ENCODE peak calls at places on chromosomes 13 and 19, in four cellular contexts. C, O, N and I are unnamed samples.

GRCh38 chr19:53989600-53990533 is 1.6 kb upstream of the CACNG6 start:
- DNase-seq in C (no peak), N (no peak), O (no peak), I (no peak)

GRCh38 chr19:13795595-13796300 is 505 bp downstream of the ZSWIM4 start:
- DNase-seq in N (no peak), O (no peak), C (no peak), I (no peak)

GRCh38 chr13:107912745-107913144 is 302.6 kb downstream of the LIG4 start:
- DNase-seq in C (no peak), N (no peak), O (no peak), I (no peak)

GRCh38 chr13:97583884-97584497 is 150.0 kb downstream of the RAP2A start:
- DNase-seq in N (no peak), C (no peak), O (no peak), I (no peak)

GRCh38 chr19:48250290-48251025 is 5.3 kb downstream of the CARD8 start:
- DNase-seq in O (no peak), C (no peak), N (no peak), I (no peak)

GRCh38 chr19:41354343-41354974 is 737 bp upstream of the TGFB1 start:
- DNase-seq in O (no peak), N (peak; percentile 36), C (no peak), I (no peak)

GRCh38 chr13:41154042-41154441 is 21.4 kb upstream of the KBTBD6 start:
- DNase-seq in N (no peak), O (no peak), C (no peak), I (no peak)

GRCh38 chr19:51531349-51532315 is at the start of gene SIGLEC6:
- DNase-seq in O (peak; percentile 49), C (no peak), N (peak; percentile 63), I (no peak)

GRCh38 chr13:48214519-48215121 is 18.4 kb upstream of the ITM2B start:
- DNase-seq in C (no peak), N (no peak), O (no peak), I (no peak)

GRCh38 chr13:78679329-78679728 is 20.4 kb upstream of the OBI1 start:
- DNase-seq in N (peak; percentile 38), O (no peak), C (no peak), I (no peak)
- TF ChIP-seq CTCF in N (no peak), O (no peak), C (no peak), I (no peak)

DNA sequence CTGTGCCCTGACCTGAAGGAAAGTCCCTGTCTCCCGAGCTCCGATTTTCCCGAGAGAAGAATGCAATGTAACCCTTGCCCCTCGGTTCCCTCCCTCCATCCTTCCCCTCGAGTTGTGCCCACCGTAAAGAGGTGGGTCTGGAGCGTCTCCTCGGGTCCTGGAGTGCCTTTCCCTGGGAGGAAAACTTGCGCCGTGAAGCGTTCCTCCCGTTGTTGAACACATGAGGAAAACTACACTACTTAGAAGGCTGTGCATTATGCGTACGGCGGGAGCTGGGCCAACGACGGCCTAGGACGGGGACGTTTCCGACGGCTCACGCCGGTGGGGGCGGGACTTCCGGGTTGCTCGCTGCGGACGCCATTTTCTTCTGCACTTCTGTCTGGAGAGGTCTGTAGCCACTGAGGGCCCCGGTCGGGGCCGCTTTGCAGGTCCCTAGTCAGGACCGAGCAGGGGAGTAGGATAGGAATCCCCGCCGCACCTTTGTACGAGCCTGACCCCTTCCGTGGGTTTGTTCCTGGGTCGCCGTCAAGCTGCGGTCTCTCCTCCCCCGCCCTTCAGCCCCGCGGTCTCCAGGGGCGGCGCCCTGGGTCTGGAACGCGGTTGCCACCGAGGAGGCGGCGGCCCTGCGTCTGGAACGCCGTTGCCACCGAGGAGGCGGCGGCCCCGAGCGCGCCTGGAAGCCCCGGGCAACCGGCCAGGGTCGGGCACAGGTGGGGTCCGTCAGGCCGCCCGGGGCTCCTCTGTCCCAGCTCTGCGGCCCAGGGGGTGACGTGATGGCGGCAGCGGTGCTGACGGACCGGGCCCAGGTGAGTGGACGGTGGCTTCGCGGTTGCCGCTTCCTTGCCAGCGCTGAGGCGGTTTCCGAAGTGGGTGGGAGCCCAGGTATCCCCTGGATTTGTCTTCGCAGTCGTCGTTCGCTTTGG is at the start of gene ZNF264:
- DNase-seq in N (peak; percentile 97), O (peak; percentile 87), C (peak; percentile 36), I (peak; percentile 64)
- TF ChIP-seq CTCF in N (no peak), O (no peak), C (no peak), I (no peak)

GRCh38 chr13:46961719-46962118 is 64.9 kb upstream of the HTR2A start:
- DNase-seq in O (no peak), N (no peak), C (peak; percentile 41), I (no peak)

GRCh38 chr13:46964789-46965527 is 68.1 kb upstream of the HTR2A start:
- DNase-seq in N (no peak), O (peak; percentile 73), C (peak; percentile 32), I (no peak)

GRCh38 chr13:46963874-46964273 is 67.0 kb upstream of the HTR2A start:
- DNase-seq in C (no peak), O (no peak), N (no peak), I (no peak)

DNA sequence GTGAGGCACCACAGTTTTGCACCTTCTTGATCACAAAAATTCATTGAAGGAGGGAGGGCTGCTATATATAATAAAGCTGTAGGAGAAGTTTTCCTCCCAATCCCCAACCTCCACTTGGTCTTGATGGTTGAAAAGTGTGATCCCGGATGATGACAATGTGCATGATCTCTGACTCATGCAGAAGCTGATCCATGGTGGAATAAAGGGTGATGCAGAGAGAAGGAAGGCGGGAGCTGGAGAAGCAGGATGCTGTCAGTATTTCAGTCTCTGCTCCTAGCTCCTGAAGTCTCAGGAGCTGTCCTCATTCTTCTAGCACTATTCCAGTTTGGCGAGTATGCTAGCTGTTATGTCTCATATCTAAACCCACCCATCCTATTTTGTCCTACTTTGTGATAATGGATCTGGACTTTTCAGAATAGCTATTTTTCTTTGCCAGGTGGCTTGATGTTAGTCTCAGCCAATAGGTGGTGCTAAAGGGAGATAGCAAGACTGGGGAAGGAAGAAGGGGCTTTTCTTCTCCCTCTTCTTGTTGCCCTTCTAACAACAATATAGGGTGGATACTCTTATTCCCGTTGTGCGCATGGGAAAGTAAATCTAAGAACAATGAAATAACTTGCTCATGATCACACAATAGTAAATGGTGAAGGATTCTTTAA is 65.6 kb upstream of the HTR2A start:
- DNase-seq in C (no peak), O (no peak), N (no peak), I (no peak)
- TF ChIP-seq CTCF in C (peak; percentile 32), O (no peak), N (no peak), I (peak; percentile 12)

GRCh38 chr13:60655268-60655667 is 258.2 kb downstream of the TDRD3 start:
- DNase-seq in C (no peak), O (no peak), N (no peak), I (no peak)

DNA sequence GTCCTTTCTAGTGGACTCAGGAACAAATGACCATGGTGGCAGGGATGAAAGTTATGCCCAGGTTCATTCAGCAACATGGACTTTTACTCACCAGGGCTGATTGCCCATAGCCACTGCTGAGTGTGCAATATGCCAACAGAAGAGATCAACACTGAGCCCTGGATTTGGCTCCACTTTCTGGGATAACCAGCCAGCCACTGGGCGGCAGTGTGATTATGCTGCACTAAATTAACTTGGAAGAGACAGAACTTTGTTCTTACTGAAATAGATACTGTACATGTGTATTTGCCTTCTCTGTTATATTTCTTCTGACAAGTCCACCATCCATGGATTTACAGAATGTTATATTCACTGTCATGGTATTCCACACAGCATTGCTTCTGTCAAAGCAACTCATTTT is 257.4 kb downstream of the TDRD3 start:
- DNase-seq in O (no peak), N (peak; percentile 53), C (no peak), I (no peak)
- TF ChIP-seq CTCF in O (no peak), N (peak; percentile 49), C (no peak), I (no peak)

GRCh38 chr19:50419022-50419579 is 363 bp downstream of the SPIB start:
- DNase-seq in N (no peak), O (no peak), C (no peak), I (no peak)
- TF ChIP-seq CTCF in N (no peak), O (no peak), C (no peak), I (no peak)

DNA sequence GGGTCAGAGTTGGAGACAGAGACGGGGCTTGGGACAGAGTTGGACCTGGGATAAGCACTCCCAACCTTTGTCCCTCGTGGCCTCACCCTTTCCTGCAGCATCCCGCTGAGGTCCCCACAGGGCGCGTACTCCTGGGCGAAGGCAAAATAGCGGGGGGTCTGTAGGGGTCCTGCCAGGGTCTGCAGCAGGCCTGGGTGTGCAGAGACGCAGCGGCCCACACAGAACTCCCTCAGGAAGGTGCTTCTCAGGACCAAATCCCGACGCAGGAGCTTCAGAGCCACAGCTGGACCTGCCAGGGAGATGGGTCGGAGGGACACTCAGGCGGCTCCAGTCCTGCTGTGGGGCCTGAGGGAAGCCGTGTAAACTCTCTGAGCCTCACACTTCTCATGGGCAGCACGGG is 1.3 kb downstream of the SBK3 start:
- DNase-seq in C (no peak), N (no peak), O (no peak), I (no peak)
- TF ChIP-seq CTCF in C (no peak), N (no peak), O (no peak), I (no peak)

GRCh38 chr19:33718668-33719259 is 77.9 kb upstream of the KCTD15 start:
- DNase-seq in O (no peak), C (no peak), N (peak; percentile 39), I (no peak)

GRCh38 chr19:33720691-33721682 is 75.7 kb upstream of the KCTD15 start:
- DNase-seq in N (no peak), O (no peak), C (no peak), I (no peak)

GRCh38 chr19:33717878-33718277 is 78.8 kb upstream of the KCTD15 start:
- DNase-seq in C (no peak), N (no peak), O (no peak), I (no peak)

GRCh38 chr19:33720155-33720493 is 76.5 kb upstream of the KCTD15 start:
- DNase-seq in N (no peak), C (no peak), O (no peak), I (no peak)

GRCh38 chr19:33719366-33720154 is 77.1 kb upstream of the KCTD15 start:
- DNase-seq in O (no peak), N (peak; percentile 38), C (no peak), I (no peak)
- TF ChIP-seq CTCF in O (no peak), N (no peak), C (no peak), I (no peak)

DNA sequence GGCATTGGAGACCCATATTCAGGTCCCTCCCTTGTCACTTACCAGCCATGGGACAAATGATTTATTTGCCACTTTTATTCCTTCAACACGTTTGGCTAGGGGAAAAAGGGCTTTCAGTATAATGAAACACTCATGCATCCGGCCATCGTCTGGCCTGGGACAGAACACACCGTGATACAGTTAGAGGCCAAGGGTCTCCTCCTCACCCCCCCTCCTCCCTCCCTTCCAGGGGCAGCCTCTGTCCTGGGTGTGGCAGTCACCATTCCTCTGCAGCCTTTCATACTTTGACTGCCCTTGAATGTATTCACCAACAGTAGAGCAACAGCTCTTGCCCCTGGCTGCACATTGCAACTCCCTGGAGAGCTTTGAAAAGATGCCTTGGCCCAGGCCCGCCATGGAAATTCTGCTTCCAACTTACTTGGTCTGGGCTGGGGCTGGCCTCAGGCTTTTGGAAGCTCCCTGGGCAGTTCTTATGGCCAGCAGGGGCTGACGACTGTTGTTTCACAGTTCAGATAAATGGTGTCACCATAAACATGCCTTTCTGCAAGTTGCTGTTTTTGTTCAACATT is 3.0 kb downstream of the PAK4 start:
- DNase-seq in C (no peak), O (no peak), N (no peak), I (no peak)
- TF ChIP-seq CTCF in C (no peak), O (no peak), N (no peak), I (no peak)